ENCODE peak calls at places on chromosomes 5 and 9, in ten cellular contexts. L is putamen; R is hypothalamus; E is upper lobe of right lung; X is HFFc6; A is CD8-positive, alpha-beta T cell; M is globus pallidus; W is A172; H is HEK293T; D is NCI-H1417 treated with DMSO at 0.1 percent for 48 hours. F is an unnamed sample.

GRCh38 chr9:137310190-137311052 is 8.3 kb upstream of the NRARP start:
- DNase-seq in E (no peak), R (no peak), H (no peak), X (no peak), D (no peak), M (no peak), A (no peak), L (no peak), W (no peak), F (no peak)

GRCh38 chr9:121447341-121447834 is 52.3 kb downstream of the GGTA1 start:
- DNase-seq in W (peak), L (no peak), X (peak), R (no peak), E (no peak), D (no peak), A (no peak), H (no peak), M (no peak), F (no peak)

GRCh38 chr5:168879929-168880328 is 300.8 kb upstream of the PANK3 start:
- DNase-seq in X (no peak), R (no peak), W (no peak), M (peak), A (no peak), H (no peak), L (no peak), D (no peak), E (no peak), F (peak)

GRCh38 chr5:154698681-154699275 is 56.4 kb upstream of the LARP1 start:
- DNase-seq in E (no peak), X (no peak), L (no peak), A (no peak), M (no peak), R (no peak), H (no peak), D (no peak), W (no peak), F (no peak)

GRCh38 chr5:87944553-87945320 is 323.9 kb downstream of the TMEM161B start:
- DNase-seq in E (no peak), A (no peak), R (peak), M (peak), L (peak), X (no peak), D (peak), H (peak), W (no peak), F (no peak)

GRCh38 chr9:136995772-136996308 is 528 bp downstream of the CLIC3 start:
- DNase-seq in W (peak), X (peak), H (no peak), M (no peak), E (peak), R (peak), D (no peak), L (no peak), A (no peak), F (no peak)

GRCh38 chr9:92187989-92188714 is 72.9 kb upstream of the SPTLC1 start:
- DNase-seq in R (no peak), L (no peak), D (no peak), H (no peak), X (no peak), M (no peak), W (no peak), E (no peak), A (no peak), F (no peak)

GRCh38 chr9:79152306-79152705 is 419.5 kb upstream of the TLE4 start:
- DNase-seq in A (no peak), L (no peak), H (no peak), E (no peak), D (no peak), X (no peak), W (no peak), M (no peak), R (no peak), F (no peak)

F was measured in GM12878.